ENCODE peak calls at places on chromosomes 11 and 22, in eight cellular contexts. One of them, this sample, is unnamed.

GRCh38 chr11:71420455-71421241 is 27.5 kb downstream of the DHCR7 start:
- DNase-seq in RWPE1: peak; percentile 36
- DNase-seq in activated B cell treated with CpG ODN at 0.5 μM for 24 hours: no peak
- DNase-seq in B cell: no peak
- DNase-seq in brain microvascular endothelial cell: peak; percentile 24
- DNase-seq in Kasumi-1: peak; percentile 55
- DNase-seq in COR-L47: peak; percentile 74
- DNase-seq in AG04449: no peak
- DNase-seq in this sample: peak; percentile 41

GRCh38 chr11:1280116-1281035 is 29.1 kb downstream of the TOLLIP start:
- DNase-seq in RWPE1: no peak
- DNase-seq in Kasumi-1: no peak
- DNase-seq in AG04449: no peak
- DNase-seq in activated B cell treated with CpG ODN at 0.5 μM for 24 hours: no peak
- DNase-seq in brain microvascular endothelial cell: no peak
- DNase-seq in B cell: no peak
- DNase-seq in COR-L47: no peak
- DNase-seq in this sample: no peak

GRCh38 chr11:65183201-65183891 is 1.6 kb downstream of the CAPN1 start:
- DNase-seq in AG04449: no peak
- DNase-seq in B cell: no peak
- DNase-seq in Kasumi-1: no peak
- DNase-seq in COR-L47: no peak
- DNase-seq in activated B cell treated with CpG ODN at 0.5 μM for 24 hours: no peak
- DNase-seq in RWPE1: peak; percentile 81
- DNase-seq in brain microvascular endothelial cell: no peak
- DNase-seq in this sample: no peak

GRCh38 chr11:67268036-67268683 is 1.9 kb downstream of the GRK2 start:
- DNase-seq in Kasumi-1: peak; percentile 99
- DNase-seq in brain microvascular endothelial cell: no peak
- DNase-seq in B cell: peak; percentile 75
- DNase-seq in activated B cell treated with CpG ODN at 0.5 μM for 24 hours: peak; percentile 53
- DNase-seq in AG04449: no peak
- DNase-seq in COR-L47: no peak
- DNase-seq in RWPE1: no peak
- DNase-seq in this sample: no peak

GRCh38 chr11:130801287-130802146 is 114.8 kb downstream of the SNX19 start:
- DNase-seq in RWPE1: no peak
- DNase-seq in activated B cell treated with CpG ODN at 0.5 μM for 24 hours: no peak
- DNase-seq in Kasumi-1: no peak
- DNase-seq in AG04449: no peak
- DNase-seq in brain microvascular endothelial cell: peak; percentile 28
- DNase-seq in COR-L47: no peak
- DNase-seq in B cell: no peak
- DNase-seq in this sample: peak; percentile 78

GRCh38 chr11:112166561-112166960 is 611 bp upstream of the TEX12 start:
- DNase-seq in brain microvascular endothelial cell: no peak
- DNase-seq in RWPE1: peak; percentile 79
- DNase-seq in activated B cell treated with CpG ODN at 0.5 μM for 24 hours: no peak
- DNase-seq in B cell: no peak
- DNase-seq in COR-L47: no peak
- DNase-seq in AG04449: no peak
- DNase-seq in Kasumi-1: no peak
- DNase-seq in this sample: no peak

GRCh38 chr11:2377511-2378443 is 667 bp downstream of the CD81 start:
- DNase-seq in Kasumi-1: peak; percentile 13
- DNase-seq in brain microvascular endothelial cell: no peak
- DNase-seq in activated B cell treated with CpG ODN at 0.5 μM for 24 hours: no peak
- DNase-seq in COR-L47: peak; percentile 52
- DNase-seq in RWPE1: peak; percentile 68
- DNase-seq in B cell: peak; percentile 90
- DNase-seq in AG04449: no peak
- DNase-seq in this sample: no peak

GRCh38 chr22:39248254-39248653 is 3.5 kb upstream of the PDGFB start:
- DNase-seq in COR-L47: no peak
- DNase-seq in AG04449: no peak
- DNase-seq in brain microvascular endothelial cell: no peak
- DNase-seq in B cell: no peak
- DNase-seq in Kasumi-1: no peak
- DNase-seq in activated B cell treated with CpG ODN at 0.5 μM for 24 hours: no peak
- DNase-seq in RWPE1: no peak
- DNase-seq in this sample: no peak

GRCh38 chr22:19918332-19919106 is 23.1 kb upstream of the COMT start:
- DNase-seq in Kasumi-1: no peak
- DNase-seq in AG04449: no peak
- DNase-seq in RWPE1: no peak
- DNase-seq in activated B cell treated with CpG ODN at 0.5 μM for 24 hours: no peak
- DNase-seq in B cell: no peak
- DNase-seq in brain microvascular endothelial cell: no peak
- DNase-seq in COR-L47: no peak
- DNase-seq in this sample: no peak

GRCh38 chr11:57467508-57468157 is 7.3 kb downstream of the RTN4RL2 start:
- DNase-seq in Kasumi-1: no peak
- DNase-seq in B cell: no peak
- DNase-seq in RWPE1: no peak
- DNase-seq in activated B cell treated with CpG ODN at 0.5 μM for 24 hours: no peak
- DNase-seq in AG04449: no peak
- DNase-seq in COR-L47: no peak
- DNase-seq in brain microvascular endothelial cell: no peak
- DNase-seq in this sample: no peak

GRCh38 chr11:57283231-57283990 is 41.3 kb downstream of the TNKS1BP1 start:
- DNase-seq in AG04449: no peak
- DNase-seq in activated B cell treated with CpG ODN at 0.5 μM for 24 hours: no peak
- DNase-seq in Kasumi-1: no peak
- DNase-seq in B cell: no peak
- DNase-seq in RWPE1: no peak
- DNase-seq in brain microvascular endothelial cell: no peak
- DNase-seq in COR-L47: no peak
- DNase-seq in this sample: no peak

GRCh38 chr11:363948-364761 is 5.1 kb upstream of the B4GALNT4 start:
- DNase-seq in B cell: peak; percentile 80
- DNase-seq in brain microvascular endothelial cell: no peak
- DNase-seq in Kasumi-1: no peak
- DNase-seq in RWPE1: peak; percentile 85
- DNase-seq in COR-L47: peak; percentile 87
- DNase-seq in activated B cell treated with CpG ODN at 0.5 μM for 24 hours: peak; percentile 45
- DNase-seq in AG04449: no peak
- DNase-seq in this sample: peak; percentile 32

GRCh38 chr11:38553033-38553432 is 1955.0 kb upstream of the RAG2 start:
- DNase-seq in brain microvascular endothelial cell: no peak
- DNase-seq in AG04449: no peak
- DNase-seq in B cell: no peak
- DNase-seq in COR-L47: no peak
- DNase-seq in RWPE1: no peak
- DNase-seq in activated B cell treated with CpG ODN at 0.5 μM for 24 hours: no peak
- DNase-seq in Kasumi-1: no peak
- DNase-seq in this sample: peak; percentile 79

GRCh38 chr11:31873115-31873514 is 62.0 kb upstream of the PAX6 start:
- DNase-seq in brain microvascular endothelial cell: no peak
- DNase-seq in activated B cell treated with CpG ODN at 0.5 μM for 24 hours: no peak
- DNase-seq in Kasumi-1: no peak
- DNase-seq in AG04449: no peak
- DNase-seq in COR-L47: no peak
- DNase-seq in B cell: no peak
- DNase-seq in RWPE1: no peak
- DNase-seq in this sample: no peak

GRCh38 chr22:49370841-49371301 is 456.8 kb downstream of the BRD1 start:
- DNase-seq in AG04449: no peak
- DNase-seq in B cell: no peak
- DNase-seq in COR-L47: no peak
- DNase-seq in RWPE1: no peak
- DNase-seq in activated B cell treated with CpG ODN at 0.5 μM for 24 hours: no peak
- DNase-seq in brain microvascular endothelial cell: no peak
- DNase-seq in Kasumi-1: no peak
- DNase-seq in this sample: no peak